ENCODE peak calls at places on chromosomes 1 and 21, in seven cellular contexts. F is K562, G is HCT116, O is IMR-90, U is neural progenitor cell, Z is hepatocyte, L is A549. K is an unnamed sample.
A peak's percentile ranks its signal among the peaks of the same experiment; 100 is the strongest.

GRCh38 chr1:43314233-43314632 is 13.5 kb downstream of the TIE1 start:
- DNase-seq in F (no peak), G (no peak), O (no peak), U (no peak), Z (no peak), L (no peak), K (no peak)

GRCh38 chr1:212667223-212668139 is 32.2 kb downstream of the BATF3 start:
- DNase-seq in F (no peak), G (peak; percentile 10), O (peak; percentile 97), U (no peak), Z (peak; percentile 64), L (peak; percentile 92), K (peak; percentile 35)

GRCh38 chr1:4654764-4655673 is 610 bp downstream of the AJAP1 start:
- DNase-seq in F (no peak), G (no peak), O (no peak), U (peak; percentile 85), Z (peak; percentile 37), L (no peak), K (no peak)

GRCh38 chr1:1604374-1605033 is 4.6 kb upstream of the FNDC10 start:
- DNase-seq in F (no peak), G (no peak), O (no peak), U (no peak), Z (no peak), L (no peak), K (no peak)

GRCh38 chr1:192807968-192808587 is 761 bp upstream of the RGS2 start:
- DNase-seq in F (no peak), G (no peak), O (peak; percentile 71), U (peak; percentile 18), Z (peak; percentile 39), L (peak; percentile 48), K (no peak)

GRCh38 chr21:45945066-45945867 is 36.3 kb upstream of the COL6A1 start:
- DNase-seq in F (no peak), G (no peak), O (no peak), U (no peak), Z (no peak), L (no peak), K (no peak)

GRCh38 chr1:236111527-236112331 is 30.6 kb upstream of the GPR137B start:
- DNase-seq in F (no peak), G (no peak), O (no peak), U (no peak), Z (no peak), L (no peak), K (no peak)

GRCh38 chr1:46506470-46507219 is 17.0 kb downstream of the DMBX1 start:
- DNase-seq in F (peak; percentile 58), G (no peak), O (no peak), U (no peak), Z (no peak), L (no peak), K (no peak)

GRCh38 chr1:85328713-85329376 is 52.4 kb upstream of the BCL10 start:
- DNase-seq in F (no peak), G (peak; percentile 94), O (peak; percentile 99), U (no peak), Z (peak; percentile 62), L (peak; percentile 92), K (no peak)

GRCh38 chr1:4551706-4552105 is 102.7 kb upstream of the AJAP1 start:
- DNase-seq in F (no peak), G (no peak), O (no peak), U (no peak), Z (no peak), L (no peak), K (no peak)

GRCh38 chr1:207077470-207078377 is 10.9 kb upstream of the C4BPB start:
- DNase-seq in F (peak; percentile 79), G (peak; percentile 51), O (peak; percentile 77), U (peak; percentile 66), Z (peak; percentile 81), L (peak; percentile 78), K (peak; percentile 75)

GRCh38 chr1:97348599-97349265 is 572.1 kb downstream of the DPYD start:
- DNase-seq in F (no peak), G (no peak), O (peak; percentile 38), U (no peak), Z (no peak), L (no peak), K (no peak)

GRCh38 chr1:201648911-201649775 is 110.2 kb downstream of the NAV1 start:
- DNase-seq in F (peak; percentile 42), G (no peak), O (peak; percentile 40), U (peak; percentile 61), Z (peak; percentile 61), L (peak; percentile 41), K (no peak)

GRCh38 chr1:188006354-188006753 is 1177.6 kb downstream of the PLA2G4A start:
- DNase-seq in F (no peak), G (no peak), O (no peak), U (no peak), Z (no peak), L (no peak), K (no peak)

GRCh38 chr21:41640756-41641509 is 125.9 kb downstream of the RIPK4 start:
- DNase-seq in F (no peak), G (no peak), O (peak; percentile 60), U (no peak), Z (no peak), L (no peak), K (no peak)

GRCh38 chr1:179781962-179782361 is 38.9 kb downstream of the FAM163A start:
- DNase-seq in F (no peak), G (no peak), O (peak; percentile 50), U (no peak), Z (peak; percentile 80), L (no peak), K (no peak)

GRCh38 chr1:185734929-185735666 is 907 bp downstream of the HMCN1 start:
- DNase-seq in F (no peak), G (no peak), O (peak; percentile 22), U (peak; percentile 13), Z (peak; percentile 3), L (no peak), K (no peak)

GRCh38 chr1:234589064-234589765 is 20.8 kb downstream of the IRF2BP2 start:
- DNase-seq in F (no peak), G (no peak), O (no peak), U (no peak), Z (peak; percentile 46), L (no peak), K (no peak)

GRCh38 chr1:235972316-235973090 is 92.4 kb downstream of the NID1 start:
- DNase-seq in F (peak; percentile 36), G (no peak), O (peak; percentile 89), U (no peak), Z (peak; percentile 25), L (no peak), K (peak; percentile 21)

GRCh38 chr1:232767381-232768074 is 37.7 kb upstream of the MAP10 start:
- DNase-seq in F (no peak), G (peak; percentile 10), O (peak; percentile 74), U (no peak), Z (peak; percentile 68), L (peak; percentile 77), K (no peak)

DNA sequence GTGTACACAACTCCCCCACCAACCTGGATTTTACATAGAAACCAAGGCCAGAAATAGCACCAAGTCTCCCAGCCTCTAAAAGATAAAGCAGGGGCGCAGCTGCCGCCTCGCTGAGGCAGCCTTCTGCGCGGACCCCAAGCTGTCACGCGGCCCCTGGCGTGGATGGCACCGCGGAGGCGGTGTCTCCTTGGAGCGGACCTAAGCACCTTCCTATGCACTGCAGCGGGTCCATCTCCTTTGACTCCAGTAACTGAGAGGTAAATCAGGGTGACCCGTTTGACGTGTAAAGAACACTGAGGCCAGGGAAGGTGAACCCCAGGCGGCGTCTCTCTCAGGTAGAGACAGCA is 17.0 kb downstream of the ZNF697 start:
- DNase-seq in F (no peak), G (no peak), O (no peak), U (no peak), Z (no peak), L (no peak), K (no peak)
- H3K4me1 ChIP-seq in F (peaks cover 10% of the 10 kb centered on the region), G (no peaks in the 10 kb centered on the region), O (peaks cover 31% of the 10 kb centered on the region), U (peaks cover 15% of the 10 kb centered on the region), Z (peaks cover 17% of the 10 kb centered on the region), L (no peaks in the 10 kb centered on the region), K (no peaks in the 10 kb centered on the region)

DNA sequence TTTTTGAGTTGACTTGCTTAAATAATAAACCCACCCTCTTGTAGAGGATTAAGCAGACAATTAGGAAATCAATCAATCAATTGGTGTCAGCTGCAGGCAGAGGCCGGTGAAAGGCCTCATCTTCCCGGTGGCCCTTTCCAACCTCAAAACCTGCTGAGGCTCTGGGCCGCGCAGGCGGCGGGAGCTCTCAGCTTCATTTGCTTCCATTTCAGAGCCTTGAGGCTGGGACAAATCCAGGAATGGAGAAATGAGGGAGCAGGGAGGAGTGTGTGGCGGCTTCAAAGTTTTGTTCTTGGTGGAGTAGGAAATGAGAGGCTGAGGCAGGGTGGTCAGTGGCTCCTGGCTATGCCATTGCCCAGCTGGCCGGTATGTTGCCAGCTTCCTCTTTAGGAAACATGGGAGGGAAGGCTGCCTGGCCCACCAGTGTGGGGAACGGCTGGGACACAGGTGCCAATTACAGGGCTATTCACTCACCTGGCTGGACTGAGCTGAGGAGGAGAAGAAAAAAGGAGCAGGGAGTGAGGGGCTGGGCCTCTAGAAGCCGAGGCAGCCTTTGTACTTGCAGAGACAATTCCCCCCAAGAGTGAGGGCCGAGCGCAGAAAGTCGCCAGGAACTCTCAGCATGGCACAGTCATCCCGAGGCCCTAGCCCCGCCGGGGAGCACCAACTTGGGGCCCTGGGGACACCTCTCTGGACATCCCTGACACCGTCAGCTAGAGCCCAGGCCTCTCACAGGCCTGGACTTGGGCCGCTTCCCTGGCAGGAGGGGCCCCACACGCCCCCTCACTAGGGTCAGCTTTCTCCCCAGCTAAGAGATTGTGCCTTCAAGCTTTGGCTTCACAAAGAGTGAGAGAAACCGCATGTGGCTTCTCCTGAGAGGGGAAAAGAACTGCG is 4.4 kb downstream of the POU3F1 start:
- DNase-seq in F (no peak), G (no peak), O (no peak), U (peak; percentile 88), Z (no peak), L (no peak), K (no peak)
- H3K4me3 ChIP-seq in F (no peak overlapping the region), G (no peak overlapping the region), O (no peak overlapping the region), U (peak overlapping the region; percentile 92), Z (no peak overlapping the region), L (no peak overlapping the region), K (no peak overlapping the region)

DNA sequence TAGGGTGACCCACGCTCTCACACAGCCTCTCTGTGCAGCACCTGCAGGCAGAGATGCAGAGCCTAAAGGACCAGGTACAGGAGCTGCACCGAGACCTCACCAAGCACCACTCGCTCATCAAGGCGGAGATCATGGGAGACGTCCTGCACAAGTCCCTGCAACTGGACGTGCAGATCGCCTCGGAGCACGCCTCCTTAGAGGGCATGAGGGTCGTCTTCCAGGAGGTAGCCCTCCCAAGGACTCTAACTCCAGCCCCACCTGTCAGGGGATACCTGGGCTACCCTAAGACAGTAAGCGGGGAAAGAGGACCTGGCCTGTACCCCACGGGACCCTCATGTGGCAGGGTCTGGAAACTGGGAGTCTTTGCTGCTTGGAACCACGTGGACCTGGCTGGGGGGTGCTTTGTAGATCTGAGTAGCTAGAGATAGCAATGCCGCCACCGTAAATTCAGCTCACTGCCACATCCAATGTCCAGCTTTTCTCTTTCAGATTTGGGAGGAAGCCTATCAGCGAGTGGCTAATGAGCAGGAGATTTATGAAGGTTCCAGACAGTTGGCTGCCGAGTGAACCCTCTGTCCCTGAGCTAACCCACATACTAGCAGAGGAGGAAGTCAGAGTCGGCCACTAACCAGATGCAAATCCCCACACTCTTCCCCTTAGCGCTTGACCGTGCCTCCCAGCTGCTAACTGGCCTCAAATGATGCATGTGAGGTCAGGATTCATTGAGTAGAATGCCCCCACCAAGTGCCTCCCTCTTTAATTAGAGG is 6.5 kb downstream of the RNF207 start:
- DNase-seq in F (no peak), G (no peak), O (no peak), U (no peak), Z (no peak), L (no peak), K (no peak)
- H3K4me2 ChIP-seq in F (no peak overlapping the region), G (no peak overlapping the region), O (no peak overlapping the region), U (no peak overlapping the region), Z (no peak overlapping the region), L (no peak overlapping the region), K (no peak overlapping the region)

GRCh38 chr1:223748405-223748772 is 36.0 kb downstream of the CAPN2 start:
- DNase-seq in F (no peak), G (no peak), O (peak; percentile 86), U (no peak), Z (peak; percentile 55), L (peak; percentile 65), K (no peak)
- H3K4me1 ChIP-seq in F (peaks cover 13% of the 10 kb centered on the region), G (no peaks in the 10 kb centered on the region), O (peaks cover 23% of the 10 kb centered on the region), U (peaks cover 3% of the 10 kb centered on the region), Z (peaks cover 21% of the 10 kb centered on the region), L (peaks cover 40% of the 10 kb centered on the region), K (no peaks in the 10 kb centered on the region)

K was measured in OCI-LY7.